ENCODE peak calls at places on chromosomes 7 and 10, in eight cellular contexts. One of them, this sample, is unnamed.

GRCh38 chr7:2198206-2198605 is 34.5 kb downstream of the MAD1L1 start:
- DNase-seq in RWPE1: no peak
- DNase-seq in NCI-H748 treated with DMSO at 0.1 percent for 48 hours: no peak
- DNase-seq in HT-29: no peak
- DNase-seq in GM12865: no peak
- DNase-seq in A172: no peak
- DNase-seq in naive thymus-derived CD8-positive, alpha-beta T cell: no peak
- DNase-seq in bronchial epithelial cell: no peak
- DNase-seq in this sample: peak

GRCh38 chr10:32787690-32788284 is 170.2 kb downstream of the ITGB1 start:
- DNase-seq in HT-29: no peak
- DNase-seq in A172: no peak
- DNase-seq in RWPE1: no peak
- DNase-seq in GM12865: no peak
- DNase-seq in NCI-H748 treated with DMSO at 0.1 percent for 48 hours: no peak
- DNase-seq in naive thymus-derived CD8-positive, alpha-beta T cell: no peak
- DNase-seq in bronchial epithelial cell: no peak
- DNase-seq in this sample: no peak

GRCh38 chr7:151694828-151695580 is 175.3 kb upstream of the RHEB start:
- DNase-seq in HT-29: peak
- DNase-seq in A172: no peak
- DNase-seq in RWPE1: no peak
- DNase-seq in naive thymus-derived CD8-positive, alpha-beta T cell: no peak
- DNase-seq in NCI-H748 treated with DMSO at 0.1 percent for 48 hours: no peak
- DNase-seq in bronchial epithelial cell: no peak
- DNase-seq in GM12865: no peak
- DNase-seq in this sample: peak

GRCh38 chr7:82294258-82294855 is 149.2 kb downstream of the CACNA2D1 start:
- DNase-seq in RWPE1: no peak
- DNase-seq in A172: no peak
- DNase-seq in GM12865: no peak
- DNase-seq in NCI-H748 treated with DMSO at 0.1 percent for 48 hours: no peak
- DNase-seq in HT-29: no peak
- DNase-seq in naive thymus-derived CD8-positive, alpha-beta T cell: no peak
- DNase-seq in bronchial epithelial cell: peak
- DNase-seq in this sample: no peak

GRCh38 chr7:159067870-159068787 is 76.5 kb downstream of the VIPR2 start:
- DNase-seq in RWPE1: no peak
- DNase-seq in HT-29: no peak
- DNase-seq in A172: no peak
- DNase-seq in NCI-H748 treated with DMSO at 0.1 percent for 48 hours: no peak
- DNase-seq in bronchial epithelial cell: no peak
- DNase-seq in GM12865: no peak
- DNase-seq in naive thymus-derived CD8-positive, alpha-beta T cell: no peak
- DNase-seq in this sample: no peak

GRCh38 chr10:132099701-132100481 is 34.1 kb downstream of the JAKMIP3 start:
- DNase-seq in NCI-H748 treated with DMSO at 0.1 percent for 48 hours: no peak
- DNase-seq in RWPE1: no peak
- DNase-seq in bronchial epithelial cell: no peak
- DNase-seq in HT-29: no peak
- DNase-seq in A172: no peak
- DNase-seq in naive thymus-derived CD8-positive, alpha-beta T cell: no peak
- DNase-seq in GM12865: no peak
- DNase-seq in this sample: no peak

GRCh38 chr10:31296754-31297153 is 22.3 kb upstream of the ZEB1 start:
- DNase-seq in RWPE1: no peak
- DNase-seq in GM12865: no peak
- DNase-seq in naive thymus-derived CD8-positive, alpha-beta T cell: no peak
- DNase-seq in A172: no peak
- DNase-seq in NCI-H748 treated with DMSO at 0.1 percent for 48 hours: no peak
- DNase-seq in bronchial epithelial cell: no peak
- DNase-seq in HT-29: no peak
- DNase-seq in this sample: no peak

GRCh38 chr10:70537398-70538194 is 59.0 kb downstream of the PALD1 start:
- DNase-seq in bronchial epithelial cell: peak
- DNase-seq in NCI-H748 treated with DMSO at 0.1 percent for 48 hours: no peak
- DNase-seq in HT-29: peak
- DNase-seq in GM12865: peak
- DNase-seq in RWPE1: peak
- DNase-seq in A172: no peak
- DNase-seq in naive thymus-derived CD8-positive, alpha-beta T cell: no peak
- DNase-seq in this sample: peak

GRCh38 chr7:97770845-97771244 is 39.0 kb downstream of the TAC1 start:
- DNase-seq in naive thymus-derived CD8-positive, alpha-beta T cell: no peak
- DNase-seq in RWPE1: no peak
- DNase-seq in GM12865: no peak
- DNase-seq in HT-29: peak
- DNase-seq in bronchial epithelial cell: no peak
- DNase-seq in NCI-H748 treated with DMSO at 0.1 percent for 48 hours: no peak
- DNase-seq in A172: peak
- DNase-seq in this sample: no peak

GRCh38 chr7:155257482-155258232 is 40.0 kb upstream of the INSIG1 start:
- DNase-seq in NCI-H748 treated with DMSO at 0.1 percent for 48 hours: no peak
- DNase-seq in bronchial epithelial cell: peak
- DNase-seq in A172: no peak
- DNase-seq in GM12865: no peak
- DNase-seq in RWPE1: peak
- DNase-seq in naive thymus-derived CD8-positive, alpha-beta T cell: no peak
- DNase-seq in HT-29: peak
- DNase-seq in this sample: no peak

GRCh38 chr10:61781969-61782403 is 119.3 kb downstream of the CABCOCO1 start:
- DNase-seq in RWPE1: peak
- DNase-seq in HT-29: no peak
- DNase-seq in A172: peak
- DNase-seq in bronchial epithelial cell: peak
- DNase-seq in naive thymus-derived CD8-positive, alpha-beta T cell: no peak
- DNase-seq in NCI-H748 treated with DMSO at 0.1 percent for 48 hours: no peak
- DNase-seq in GM12865: no peak
- DNase-seq in this sample: no peak

GRCh38 chr7:3162286-3162685 is 118.6 kb upstream of the CARD11 start:
- DNase-seq in bronchial epithelial cell: no peak
- DNase-seq in naive thymus-derived CD8-positive, alpha-beta T cell: no peak
- DNase-seq in NCI-H748 treated with DMSO at 0.1 percent for 48 hours: no peak
- DNase-seq in GM12865: peak
- DNase-seq in RWPE1: no peak
- DNase-seq in HT-29: no peak
- DNase-seq in A172: no peak
- DNase-seq in this sample: no peak

GRCh38 chr10:71921319-71922027 is 42.7 kb upstream of the CHST3 start:
- DNase-seq in GM12865: no peak
- DNase-seq in NCI-H748 treated with DMSO at 0.1 percent for 48 hours: no peak
- DNase-seq in bronchial epithelial cell: no peak
- DNase-seq in naive thymus-derived CD8-positive, alpha-beta T cell: no peak
- DNase-seq in RWPE1: no peak
- DNase-seq in A172: no peak
- DNase-seq in HT-29: peak
- DNase-seq in this sample: peak

GRCh38 chr10:17428616-17429097 is 25.7 kb downstream of the ST8SIA6 start:
- DNase-seq in bronchial epithelial cell: no peak
- DNase-seq in HT-29: no peak
- DNase-seq in A172: no peak
- DNase-seq in NCI-H748 treated with DMSO at 0.1 percent for 48 hours: no peak
- DNase-seq in RWPE1: no peak
- DNase-seq in GM12865: peak
- DNase-seq in naive thymus-derived CD8-positive, alpha-beta T cell: peak
- DNase-seq in this sample: no peak

GRCh38 chr7:50556247-50556976 is 8.8 kb downstream of the DDC start:
- DNase-seq in HT-29: no peak
- DNase-seq in A172: no peak
- DNase-seq in RWPE1: no peak
- DNase-seq in GM12865: no peak
- DNase-seq in naive thymus-derived CD8-positive, alpha-beta T cell: no peak
- DNase-seq in NCI-H748 treated with DMSO at 0.1 percent for 48 hours: no peak
- DNase-seq in bronchial epithelial cell: peak
- DNase-seq in this sample: no peak

GRCh38 chr10:31242902-31243301 is 76.1 kb upstream of the ZEB1 start:
- DNase-seq in HT-29: peak
- DNase-seq in bronchial epithelial cell: peak
- DNase-seq in A172: peak
- DNase-seq in naive thymus-derived CD8-positive, alpha-beta T cell: no peak
- DNase-seq in NCI-H748 treated with DMSO at 0.1 percent for 48 hours: no peak
- DNase-seq in GM12865: peak
- DNase-seq in RWPE1: peak
- DNase-seq in this sample: no peak

GRCh38 chr10:13839430-13839986 is 252.7 kb downstream of the PRPF18 start:
- DNase-seq in GM12865: no peak
- DNase-seq in RWPE1: peak
- DNase-seq in HT-29: no peak
- DNase-seq in A172: peak
- DNase-seq in bronchial epithelial cell: peak
- DNase-seq in NCI-H748 treated with DMSO at 0.1 percent for 48 hours: no peak
- DNase-seq in naive thymus-derived CD8-positive, alpha-beta T cell: no peak
- DNase-seq in this sample: no peak

GRCh38 chr10:11697718-11698527 is 44.3 kb upstream of the ECHDC3 start:
- DNase-seq in bronchial epithelial cell: no peak
- DNase-seq in A172: no peak
- DNase-seq in naive thymus-derived CD8-positive, alpha-beta T cell: no peak
- DNase-seq in RWPE1: no peak
- DNase-seq in HT-29: no peak
- DNase-seq in NCI-H748 treated with DMSO at 0.1 percent for 48 hours: no peak
- DNase-seq in GM12865: peak
- DNase-seq in this sample: no peak

GRCh38 chr7:132871419-132871818 is 210.5 kb downstream of the CHCHD3 start:
- DNase-seq in A172: no peak
- DNase-seq in naive thymus-derived CD8-positive, alpha-beta T cell: no peak
- DNase-seq in RWPE1: no peak
- DNase-seq in HT-29: no peak
- DNase-seq in bronchial epithelial cell: no peak
- DNase-seq in NCI-H748 treated with DMSO at 0.1 percent for 48 hours: no peak
- DNase-seq in GM12865: peak
- DNase-seq in this sample: no peak

GRCh38 chr7:2603388-2603965 is 28.3 kb upstream of the TTYH3 start:
- DNase-seq in GM12865: no peak
- DNase-seq in NCI-H748 treated with DMSO at 0.1 percent for 48 hours: no peak
- DNase-seq in A172: no peak
- DNase-seq in RWPE1: no peak
- DNase-seq in bronchial epithelial cell: no peak
- DNase-seq in HT-29: no peak
- DNase-seq in naive thymus-derived CD8-positive, alpha-beta T cell: no peak
- DNase-seq in this sample: no peak

GRCh38 chr7:64308019-64308275 is 5.8 kb upstream of the ZNF736 start:
- DNase-seq in naive thymus-derived CD8-positive, alpha-beta T cell: no peak
- DNase-seq in NCI-H748 treated with DMSO at 0.1 percent for 48 hours: no peak
- DNase-seq in HT-29: no peak
- DNase-seq in GM12865: peak
- DNase-seq in A172: no peak
- DNase-seq in RWPE1: no peak
- DNase-seq in bronchial epithelial cell: no peak
- DNase-seq in this sample: no peak

GRCh38 chr10:104485632-104486031 is 132.0 kb downstream of the CFAP58 start:
- DNase-seq in RWPE1: no peak
- DNase-seq in A172: no peak
- DNase-seq in naive thymus-derived CD8-positive, alpha-beta T cell: no peak
- DNase-seq in NCI-H748 treated with DMSO at 0.1 percent for 48 hours: no peak
- DNase-seq in HT-29: peak
- DNase-seq in bronchial epithelial cell: no peak
- DNase-seq in GM12865: no peak
- DNase-seq in this sample: no peak

GRCh38 chr7:67377939-67378862 is 381.6 kb downstream of the TYW1 start:
- DNase-seq in NCI-H748 treated with DMSO at 0.1 percent for 48 hours: peak
- DNase-seq in A172: peak
- DNase-seq in HT-29: peak
- DNase-seq in naive thymus-derived CD8-positive, alpha-beta T cell: peak
- DNase-seq in RWPE1: peak
- DNase-seq in bronchial epithelial cell: peak
- DNase-seq in GM12865: peak
- DNase-seq in this sample: peak

GRCh38 chr7:118731854-118732253 is 507.4 kb downstream of the ANKRD7 start:
- DNase-seq in bronchial epithelial cell: peak
- DNase-seq in A172: no peak
- DNase-seq in naive thymus-derived CD8-positive, alpha-beta T cell: no peak
- DNase-seq in GM12865: peak
- DNase-seq in NCI-H748 treated with DMSO at 0.1 percent for 48 hours: no peak
- DNase-seq in RWPE1: no peak
- DNase-seq in HT-29: peak
- DNase-seq in this sample: no peak

GRCh38 chr10:29377333-29377961 is 88.6 kb downstream of the LYZL1 start:
- DNase-seq in naive thymus-derived CD8-positive, alpha-beta T cell: no peak
- DNase-seq in HT-29: peak
- DNase-seq in RWPE1: peak
- DNase-seq in A172: peak
- DNase-seq in GM12865: peak
- DNase-seq in bronchial epithelial cell: peak
- DNase-seq in NCI-H748 treated with DMSO at 0.1 percent for 48 hours: no peak
- DNase-seq in this sample: no peak

GRCh38 chr10:20100157-20100556 is 283.9 kb downstream of the PLXDC2 start:
- DNase-seq in naive thymus-derived CD8-positive, alpha-beta T cell: no peak
- DNase-seq in GM12865: no peak
- DNase-seq in NCI-H748 treated with DMSO at 0.1 percent for 48 hours: no peak
- DNase-seq in A172: no peak
- DNase-seq in bronchial epithelial cell: peak
- DNase-seq in HT-29: peak
- DNase-seq in RWPE1: no peak
- DNase-seq in this sample: no peak

GRCh38 chr7:99106411-99106810 is 37.5 kb downstream of the SMURF1 start:
- DNase-seq in NCI-H748 treated with DMSO at 0.1 percent for 48 hours: no peak
- DNase-seq in GM12865: no peak
- DNase-seq in naive thymus-derived CD8-positive, alpha-beta T cell: no peak
- DNase-seq in A172: no peak
- DNase-seq in RWPE1: no peak
- DNase-seq in HT-29: peak
- DNase-seq in bronchial epithelial cell: no peak
- DNase-seq in this sample: no peak

GRCh38 chr7:27869060-27869459 is 129.1 kb downstream of the TAX1BP1 start:
- DNase-seq in bronchial epithelial cell: no peak
- DNase-seq in A172: no peak
- DNase-seq in HT-29: no peak
- DNase-seq in NCI-H748 treated with DMSO at 0.1 percent for 48 hours: no peak
- DNase-seq in GM12865: no peak
- DNase-seq in RWPE1: no peak
- DNase-seq in naive thymus-derived CD8-positive, alpha-beta T cell: no peak
- DNase-seq in this sample: no peak

GRCh38 chr7:32890553-32891045 is 961 bp downstream of the KBTBD2 start:
- DNase-seq in A172: peak
- DNase-seq in NCI-H748 treated with DMSO at 0.1 percent for 48 hours: peak
- DNase-seq in GM12865: peak
- DNase-seq in HT-29: peak
- DNase-seq in naive thymus-derived CD8-positive, alpha-beta T cell: peak
- DNase-seq in RWPE1: peak
- DNase-seq in bronchial epithelial cell: peak
- DNase-seq in this sample: peak

GRCh38 chr7:107179326-107180163 is 10.7 kb downstream of the HBP1 start:
- DNase-seq in bronchial epithelial cell: peak
- DNase-seq in RWPE1: peak
- DNase-seq in HT-29: no peak
- DNase-seq in NCI-H748 treated with DMSO at 0.1 percent for 48 hours: no peak
- DNase-seq in GM12865: no peak
- DNase-seq in A172: peak
- DNase-seq in naive thymus-derived CD8-positive, alpha-beta T cell: no peak
- DNase-seq in this sample: no peak

GRCh38 chr10:6738464-6738824 is 158.4 kb upstream of the PRKCQ start:
- DNase-seq in GM12865: no peak
- DNase-seq in bronchial epithelial cell: no peak
- DNase-seq in RWPE1: peak
- DNase-seq in HT-29: no peak
- DNase-seq in A172: no peak
- DNase-seq in naive thymus-derived CD8-positive, alpha-beta T cell: no peak
- DNase-seq in NCI-H748 treated with DMSO at 0.1 percent for 48 hours: no peak
- DNase-seq in this sample: no peak

GRCh38 chr10:49700997-49701396 is 21.5 kb downstream of the C10orf53 start:
- DNase-seq in HT-29: peak
- DNase-seq in bronchial epithelial cell: no peak
- DNase-seq in naive thymus-derived CD8-positive, alpha-beta T cell: no peak
- DNase-seq in A172: no peak
- DNase-seq in GM12865: no peak
- DNase-seq in NCI-H748 treated with DMSO at 0.1 percent for 48 hours: no peak
- DNase-seq in RWPE1: no peak
- DNase-seq in this sample: no peak

GRCh38 chr10:24974978-24975377 is 22.6 kb upstream of the PRTFDC1 start:
- DNase-seq in A172: no peak
- DNase-seq in RWPE1: no peak
- DNase-seq in NCI-H748 treated with DMSO at 0.1 percent for 48 hours: no peak
- DNase-seq in naive thymus-derived CD8-positive, alpha-beta T cell: no peak
- DNase-seq in GM12865: no peak
- DNase-seq in bronchial epithelial cell: no peak
- DNase-seq in HT-29: no peak
- DNase-seq in this sample: no peak

GRCh38 chr10:3747984-3748383 is 37.0 kb downstream of the KLF6 start:
- DNase-seq in NCI-H748 treated with DMSO at 0.1 percent for 48 hours: peak
- DNase-seq in naive thymus-derived CD8-positive, alpha-beta T cell: no peak
- DNase-seq in HT-29: no peak
- DNase-seq in A172: no peak
- DNase-seq in RWPE1: no peak
- DNase-seq in GM12865: no peak
- DNase-seq in bronchial epithelial cell: no peak
- DNase-seq in this sample: no peak

This sample was measured in COR-L47.